ENCODE peak calls at places on chromosomes 3 and 15, in ten cellular contexts. J, H, Q, D, T, S, U, R, N and P are unnamed samples.

GRCh38 chr3:149330609-149331008 is 2.8 kb downstream of the TM4SF18 start:
- DNase-seq in D (no peak), H (no peak), S (no peak), T (no peak), J (no peak), R (no peak), N (no peak), Q (no peak), U (no peak), P (no peak)

GRCh38 chr3:9732080-9732752 is 681 bp downstream of the BRPF1 start:
- DNase-seq in S (no peak), J (no peak), Q (no peak), H (peak; percentile 30), D (peak; percentile 65), N (no peak), T (peak; percentile 84), U (no peak), R (no peak), P (peak; percentile 41)

GRCh38 chr3:75294124-75294523 is 370.0 kb upstream of the FRG2C start:
- DNase-seq in Q (peak; percentile 35), U (no peak), R (peak; percentile 15), D (no peak), T (no peak), N (no peak), H (no peak), J (no peak), S (peak; percentile 70), P (peak; percentile 5)

GRCh38 chr3:197117107-197117506 is 87.5 kb upstream of the MELTF start:
- DNase-seq in Q (no peak), J (no peak), U (no peak), S (no peak), T (no peak), D (no peak), R (no peak), H (no peak), N (no peak), P (no peak)

GRCh38 chr15:86661580-86661979 is 581.9 kb downstream of the AGBL1 start:
- DNase-seq in S (no peak), H (no peak), J (no peak), D (no peak), N (no peak), T (no peak), R (no peak), U (no peak), Q (no peak), P (no peak)

GRCh38 chr3:86056962-86057361 is 934.0 kb downstream of the VGLL3 start:
- DNase-seq in D (no peak), R (no peak), J (no peak), T (no peak), U (no peak), N (no peak), H (no peak), Q (peak; percentile 21), S (no peak), P (no peak)

GRCh38 chr3:153138267-153139210 is 23.5 kb upstream of the RAP2B start:
- DNase-seq in S (no peak), J (no peak), D (peak; percentile 31), Q (peak; percentile 87), U (no peak), N (peak; percentile 78), H (no peak), T (peak; percentile 40), R (no peak), P (no peak)

GRCh38 chr3:149441662-149442442 is 32.6 kb upstream of the TM4SF4 start:
- DNase-seq in H (no peak), Q (no peak), J (no peak), T (no peak), D (no peak), U (no peak), S (no peak), R (no peak), N (no peak), P (no peak)

GRCh38 chr15:81001180-81002003 is 669 bp downstream of the TLNRD1 start:
- DNase-seq in S (peak; percentile 35), R (no peak), U (peak; percentile 43), H (peak; percentile 56), J (peak; percentile 28), D (peak; percentile 50), T (peak; percentile 64), Q (peak; percentile 47), N (no peak), P (no peak)

GRCh38 chr3:186452517-186452916 is 90.5 kb upstream of the DGKG start:
- DNase-seq in N (peak; percentile 69), H (no peak), T (no peak), U (no peak), D (no peak), R (no peak), J (no peak), Q (peak; percentile 88), S (no peak), P (no peak)

GRCh38 chr3:164235239-164235728 is 843.0 kb downstream of the SI start:
- DNase-seq in S (no peak), J (no peak), U (no peak), T (no peak), D (no peak), H (no peak), N (no peak), R (no peak), Q (no peak), P (no peak)

GRCh38 chr3:63934484-63934883 is 22.3 kb upstream of the SCAANT1 start:
- DNase-seq in T (peak; percentile 74), U (no peak), N (no peak), H (no peak), R (no peak), S (no peak), D (peak; percentile 36), J (no peak), Q (no peak), P (no peak)

GRCh38 chr3:23685484-23686258 is 120.1 kb upstream of the UBE2E1 start:
- DNase-seq in N (peak; percentile 82), D (no peak), R (peak; percentile 15), S (no peak), J (no peak), T (no peak), U (peak; percentile 49), Q (peak; percentile 99), H (no peak), P (no peak)

GRCh38 chr3:46883252-46884185 is 6.0 kb downstream of the PTH1R start:
- DNase-seq in Q (peak; percentile 63), D (no peak), U (no peak), S (peak; percentile 37), T (peak; percentile 35), N (no peak), H (no peak), J (no peak), R (no peak), P (peak; percentile 63)

GRCh38 chr3:9347887-9348286 is 15.0 kb upstream of the THUMPD3 start:
- DNase-seq in J (no peak), H (no peak), Q (peak; percentile 7), T (no peak), D (no peak), N (no peak), S (no peak), U (no peak), R (no peak), P (no peak)

GRCh38 chr15:40045572-40046217 is 6.7 kb upstream of the SRP14 start:
- DNase-seq in H (no peak), U (no peak), D (no peak), R (no peak), T (no peak), S (no peak), N (peak; percentile 62), J (no peak), Q (no peak), P (no peak)

GRCh38 chr3:149536429-149536828 is 61.9 kb downstream of the TM4SF4 start:
- DNase-seq in T (no peak), R (no peak), N (no peak), Q (peak; percentile 72), H (no peak), S (no peak), U (no peak), J (no peak), D (no peak), P (no peak)

GRCh38 chr3:192833177-192833890 is 84.3 kb downstream of the MB21D2 start:
- DNase-seq in J (no peak), D (no peak), H (no peak), U (no peak), R (no peak), Q (peak; percentile 77), N (no peak), S (no peak), T (no peak), P (no peak)

GRCh38 chr3:113251817-113252216 is 40.5 kb downstream of the BOC start:
- DNase-seq in N (no peak), S (no peak), J (no peak), D (no peak), T (no peak), H (no peak), Q (no peak), U (no peak), R (no peak), P (no peak)

GRCh38 chr3:98894791-98895576 is 6.5 kb downstream of the DCBLD2 start:
- DNase-seq in H (no peak), T (no peak), U (no peak), R (no peak), S (no peak), D (no peak), Q (no peak), J (no peak), N (no peak), P (no peak)

GRCh38 chr15:84799511-84800187 is 17.5 kb upstream of the ALPK3 start:
- DNase-seq in H (no peak), U (no peak), R (no peak), Q (no peak), J (no peak), N (no peak), D (no peak), S (no peak), T (no peak), P (no peak)

GRCh38 chr15:43127752-43128151 is 5.6 kb upstream of the TMEM62 start:
- DNase-seq in T (no peak), S (no peak), Q (no peak), D (no peak), J (no peak), N (no peak), U (no peak), R (peak; percentile 88), H (no peak), P (no peak)

GRCh38 chr3:126394179-126394976 is at the start of gene CFAP100:
- DNase-seq in H (no peak), Q (peak; percentile 67), R (peak; percentile 19), T (no peak), U (peak; percentile 35), S (peak; percentile 50), D (no peak), J (no peak), N (peak; percentile 82), P (no peak)

GRCh38 chr15:63198752-63199250 is 9.4 kb downstream of the RAB8B start:
- DNase-seq in D (no peak), S (no peak), R (no peak), U (no peak), H (no peak), J (no peak), Q (peak; percentile 82), T (no peak), N (no peak), P (no peak)

GRCh38 chr15:76366714-76367113 is 30.1 kb downstream of the ISL2 start:
- DNase-seq in S (no peak), N (no peak), U (no peak), T (no peak), J (no peak), Q (no peak), R (no peak), D (no peak), H (no peak), P (no peak)

GRCh38 chr3:39208463-39209055 is 16.2 kb upstream of the XIRP1 start:
- DNase-seq in R (peak; percentile 57), D (peak; percentile 52), H (peak; percentile 46), U (no peak), N (no peak), T (peak; percentile 55), J (no peak), S (peak; percentile 77), Q (peak; percentile 66), P (no peak)

GRCh38 chr15:40038267-40038653 is 721 bp downstream of the SRP14 start:
- DNase-seq in S (no peak), D (no peak), T (no peak), H (no peak), R (no peak), Q (peak; percentile 41), N (peak; percentile 46), U (no peak), J (no peak), P (no peak)